ENCODE peak calls at places on chromosomes 13 and 19, in seven cellular contexts. W, S, V, D, C, M and J are unnamed samples.

GRCh38 chr13:37313383-37313782 is 207.9 kb upstream of the CSNK1A1L start:
- DNase-seq in W (no peak), S (no peak), V (no peak), D (no peak), C (no peak), M (no peak), J (no peak)

GRCh38 chr19:18932216-18932841 is 8.7 kb downstream of the HOMER3 start:
- DNase-seq in W (peak; percentile 90), S (peak; percentile 66), V (peak; percentile 54), D (peak; percentile 5), C (peak; percentile 68), M (peak; percentile 71), J (peak; percentile 99)

GRCh38 chr13:60745343-60745742 is 348.3 kb downstream of the TDRD3 start:
- DNase-seq in W (no peak), S (no peak), V (no peak), D (no peak), C (no peak), M (no peak), J (no peak)

GRCh38 chr13:114129649-114130062 is 2.8 kb downstream of the RASA3 start:
- DNase-seq in W (no peak), S (no peak), V (no peak), D (no peak), C (no peak), M (no peak), J (no peak)

GRCh38 chr19:41144403-41144802 is 30.2 kb downstream of the CYP2F1 start:
- DNase-seq in W (peak; percentile 91), S (peak; percentile 75), V (peak; percentile 85), D (peak; percentile 4), C (peak; percentile 66), M (no peak), J (peak; percentile 95)

GRCh38 chr13:91123456-91124127 is 223.9 kb upstream of the MIR17HG start:
- DNase-seq in W (no peak), S (no peak), V (no peak), D (no peak), C (peak; percentile 8), M (peak; percentile 15), J (peak; percentile 55)

GRCh38 chr13:99658266-99658991 is 157.2 kb downstream of the TM9SF2 start:
- DNase-seq in W (peak; percentile 36), S (peak; percentile 28), V (no peak), D (peak; percentile 16), C (peak; percentile 71), M (peak; percentile 56), J (peak; percentile 89)

GRCh38 chr13:84925443-84925842 is 873.8 kb downstream of the SLITRK6 start:
- DNase-seq in W (no peak), S (no peak), V (no peak), D (no peak), C (no peak), M (no peak), J (no peak)

GRCh38 chr13:106213028-106213427 is 322.4 kb downstream of the EFNB2 start:
- DNase-seq in W (no peak), S (no peak), V (no peak), D (no peak), C (no peak), M (no peak), J (no peak)

GRCh38 chr19:48632692-48633147 is 4.5 kb downstream of the DBP start:
- DNase-seq in W (no peak), S (no peak), V (no peak), D (no peak), C (no peak), M (no peak), J (peak; percentile 42)

GRCh38 chr19:58482372-58482771 is 6.2 kb downstream of the ZNF446 start:
- DNase-seq in W (no peak), S (no peak), V (no peak), D (no peak), C (no peak), M (no peak), J (no peak)

GRCh38 chr19:35524181-35524838 is 3.8 kb downstream of the SBSN start:
- DNase-seq in W (no peak), S (no peak), V (no peak), D (no peak), C (no peak), M (no peak), J (peak; percentile 73)

GRCh38 chr19:1678073-1678472 is 25.7 kb upstream of the TCF3 start:
- DNase-seq in W (no peak), S (no peak), V (no peak), D (no peak), C (no peak), M (no peak), J (no peak)

GRCh38 chr19:39599116-39599515 is 3.2 kb upstream of the LGALS13 start:
- DNase-seq in W (no peak), S (no peak), V (no peak), D (no peak), C (peak; percentile 20), M (no peak), J (peak; percentile 83)

GRCh38 chr13:50244913-50245574 is 229.8 kb downstream of the KCNRG start:
- DNase-seq in W (no peak), S (peak; percentile 28), V (no peak), D (no peak), C (no peak), M (peak; percentile 60), J (no peak)

GRCh38 chr13:75415720-75416119 is 66.2 kb downstream of the TBC1D4 start:
- DNase-seq in W (no peak), S (no peak), V (no peak), D (no peak), C (no peak), M (no peak), J (no peak)

GRCh38 chr13:60258349-60258748 is 94.6 kb upstream of the DIAPH3 start:
- DNase-seq in W (no peak), S (no peak), V (no peak), D (no peak), C (no peak), M (no peak), J (peak; percentile 66)

GRCh38 chr13:111623170-111623569 is 302.7 kb downstream of the TEX29 start:
- DNase-seq in W (no peak), S (no peak), V (no peak), D (no peak), C (no peak), M (no peak), J (peak; percentile 52)

GRCh38 chr13:28161370-28161769 is 23.0 kb downstream of the PAN3 start:
- DNase-seq in W (no peak), S (no peak), V (no peak), D (no peak), C (peak; percentile 64), M (no peak), J (peak; percentile 68)

GRCh38 chr13:40777166-40777956 is 6.4 kb upstream of the MRPS31 start:
- DNase-seq in W (no peak), S (peak; percentile 36), V (peak; percentile 40), D (peak; percentile 6), C (peak; percentile 16), M (peak; percentile 45), J (peak; percentile 79)

GRCh38 chr13:19601749-19602725 is 31.4 kb upstream of the MPHOSPH8 start:
- DNase-seq in W (peak; percentile 6), S (peak; percentile 16), V (peak; percentile 34), D (no peak), C (no peak), M (peak; percentile 84), J (peak; percentile 89)

GRCh38 chr19:9819590-9819898 is 665 bp upstream of the FBXL12 start:
- DNase-seq in W (no peak), S (no peak), V (no peak), D (no peak), C (no peak), M (no peak), J (no peak)

GRCh38 chr19:3590991-3591659 is 5.8 kb downstream of the GIPC3 start:
- DNase-seq in W (no peak), S (no peak), V (no peak), D (no peak), C (no peak), M (no peak), J (no peak)

GRCh38 chr13:75870397-75870801 is 234.3 kb downstream of the LMO7 start:
- DNase-seq in W (no peak), S (peak; percentile 10), V (no peak), D (no peak), C (no peak), M (no peak), J (peak; percentile 53)

GRCh38 chr19:40465025-40465780 is at the start of gene BLVRB:
- DNase-seq in W (no peak), S (no peak), V (no peak), D (no peak), C (no peak), M (no peak), J (no peak)

GRCh38 chr13:110876592-110876991 is 38.3 kb downstream of the ANKRD10 start:
- DNase-seq in W (no peak), S (no peak), V (no peak), D (no peak), C (no peak), M (no peak), J (peak; percentile 67)

GRCh38 chr19:1252221-1252817 is 3.9 kb downstream of the MIDN start:
- DNase-seq in W (no peak), S (peak; percentile 65), V (peak; percentile 94), D (peak; percentile 85), C (no peak), M (peak; percentile 71), J (no peak)

GRCh38 chr13:65724261-65724660 is 1505.9 kb downstream of the PCDH9 start:
- DNase-seq in W (no peak), S (no peak), V (no peak), D (no peak), C (no peak), M (no peak), J (no peak)

GRCh38 chr13:113820813-113821651 is 42.8 kb downstream of the GAS6 start:
- DNase-seq in W (no peak), S (no peak), V (no peak), D (peak; percentile 81), C (no peak), M (no peak), J (no peak)

GRCh38 chr13:40389081-40389641 is 277.3 kb downstream of the FOXO1 start:
- DNase-seq in W (peak; percentile 12), S (peak; percentile 50), V (no peak), D (no peak), C (no peak), M (peak; percentile 20), J (no peak)